ENCODE peak calls at places on chromosomes 1 and 21, in four cellular contexts. B is fibroblast of lung, U is heart left ventricle, C is heart right ventricle. T is an unnamed sample. For H3K27me3, the result is how much of the 10 kb centered on the place peaks cover.

GRCh38 chr1:63593887-63594617 is 841 bp downstream of the PGM1 start:
- DNase-seq in U (peak), B (peak), C (peak), T (peak)

GRCh38 chr1:167629681-167630567 is at the start of gene RCSD1:
- DNase-seq in U (peak), B (peak), C (peak), T (peak)

GRCh38 chr1:234039603-234040002 is 135.1 kb downstream of the SLC35F3 start:
- DNase-seq in U (no peak), C (no peak), B (no peak), T (no peak)

GRCh38 chr1:11294951-11295350 is 22.0 kb downstream of the UBIAD1 start:
- DNase-seq in U (no peak), B (no peak), C (no peak), T (no peak)

GRCh38 chr1:201530741-201531521 is 8.0 kb upstream of the NAV1 start:
- DNase-seq in C (peak), B (peak), U (peak), T (no peak)

GRCh38 chr1:51863384-51863783 is 15.1 kb downstream of the NRDC start:
- DNase-seq in B (no peak), C (no peak), U (no peak), T (no peak)

GRCh38 chr1:119040906-119041305 is 52.8 kb upstream of the TBX15 start:
- DNase-seq in C (no peak), U (no peak), B (peak), T (no peak)

GRCh38 chr1:22121421-22121911 is 21.4 kb downstream of the WNT4 start:
- DNase-seq in U (no peak), B (no peak), C (no peak), T (no peak)

GRCh38 chr1:17141441-17142197 is 22.4 kb upstream of the PADI2 start:
- DNase-seq in B (no peak), U (no peak), C (no peak), T (no peak)

GRCh38 chr1:208047975-208048374 is 137.1 kb upstream of the CD34 start:
- DNase-seq in B (peak), U (peak), C (no peak), T (no peak)

GRCh38 chr1:60622486-60622885 is 459.9 kb upstream of the NFIA start:
- DNase-seq in U (no peak), C (no peak), B (no peak), T (no peak)

DNA sequence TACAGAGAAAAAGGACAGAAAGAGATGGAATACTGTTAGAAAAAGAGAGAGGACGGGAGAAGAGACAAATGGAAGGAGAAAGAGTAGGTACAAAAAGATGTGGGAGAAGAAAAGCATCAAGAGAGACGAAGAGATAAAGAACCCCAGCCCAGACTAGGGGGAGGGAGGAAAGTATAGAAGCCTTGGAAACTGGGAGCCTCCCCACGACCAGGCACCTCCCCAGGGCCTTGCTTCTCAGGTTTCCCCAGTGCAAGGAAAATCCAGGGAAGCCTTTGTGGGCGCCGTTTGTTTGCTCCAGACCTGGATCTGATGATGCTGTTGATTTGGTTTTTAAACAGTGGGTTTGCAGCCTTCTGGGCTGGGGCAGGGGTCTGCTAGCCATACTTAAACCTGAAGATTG is 15.2 kb upstream of the ALX3 start:
- DNase-seq in U (no peak), B (no peak), C (no peak), T (no peak)
- H3K27me3 ChIP-seq in U (under half), B (under half), C (under half), T (under half)

GRCh38 chr1:84434081-84434755 is 35.9 kb downstream of the DNASE2B start:
- DNase-seq in C (no peak), U (no peak), B (no peak), T (no peak)
- TF ChIP-seq CTCF in C (no peak), U (no peak), B (no peak), T (peak)

DNA sequence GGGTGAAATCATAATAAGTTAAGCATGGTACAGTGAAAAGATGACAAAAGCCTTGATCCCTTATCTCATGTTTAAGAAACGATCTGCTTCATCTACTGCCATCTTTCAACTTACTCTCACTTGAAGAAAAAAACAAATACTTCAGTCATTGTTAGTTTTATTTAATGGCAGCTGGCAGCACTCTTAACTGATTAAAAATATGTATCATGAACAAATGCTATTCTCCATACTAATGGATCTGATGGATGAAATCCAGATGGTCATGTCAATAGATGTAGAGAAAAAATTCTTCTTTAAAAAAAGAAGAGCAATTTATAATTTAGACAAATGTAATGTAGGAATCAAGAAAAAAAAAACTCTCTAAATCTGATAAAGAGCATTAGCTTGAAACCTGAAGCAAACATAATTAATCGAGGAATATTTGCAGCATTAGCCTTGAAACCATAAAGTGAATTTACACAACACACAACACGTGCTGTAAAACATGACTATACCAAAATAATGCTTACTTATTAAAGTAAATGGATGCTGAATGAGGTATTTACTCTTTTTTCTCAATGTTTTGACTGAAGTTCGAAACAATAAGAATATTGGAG is 579.0 kb upstream of the ADAMTS5 start:
- DNase-seq in U (no peak), B (no peak), C (no peak), T (no peak)
- H3K27ac ChIP-seq in U (no peak), B (no peak), C (no peak), T (no peak)

GRCh38 chr1:209430821-209431259 is 152.7 kb upstream of the CAMK1G start:
- DNase-seq in U (no peak), C (no peak), B (no peak), T (no peak)

GRCh38 chr1:209428241-209428921 is 155.1 kb upstream of the CAMK1G start:
- DNase-seq in B (no peak), C (no peak), U (no peak), T (no peak)

GRCh38 chr1:209431813-209432442 is 151.6 kb upstream of the CAMK1G start:
- DNase-seq in C (no peak), B (no peak), U (no peak), T (no peak)

GRCh38 chr1:209431402-209431801 is 152.1 kb upstream of the CAMK1G start:
- DNase-seq in U (no peak), C (no peak), B (no peak), T (no peak)

DNA sequence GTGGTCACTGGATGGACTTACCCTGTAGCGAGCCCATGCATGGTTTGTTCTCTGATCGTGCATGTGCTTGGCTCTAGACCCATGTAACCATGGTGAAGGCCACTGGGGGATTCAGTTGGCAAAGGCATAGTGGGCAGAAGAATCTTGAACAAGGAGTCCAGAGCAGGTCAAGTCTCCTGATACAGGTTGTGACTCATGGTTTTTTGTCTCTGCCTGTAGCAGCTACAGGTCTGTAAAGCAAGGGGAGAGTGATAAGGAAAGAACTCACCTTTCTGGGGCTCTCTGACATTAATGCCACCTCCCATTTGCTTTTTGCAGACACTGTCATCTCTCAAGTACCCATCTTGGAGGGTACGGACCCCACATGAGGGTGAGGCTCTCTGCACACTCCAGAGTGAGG is 153.4 kb upstream of the CAMK1G start:
- DNase-seq in B (no peak), U (no peak), C (no peak), T (no peak)
- H3K27me3 ChIP-seq in B (under half), U (under half), C (under half), T (under half)

DNA sequence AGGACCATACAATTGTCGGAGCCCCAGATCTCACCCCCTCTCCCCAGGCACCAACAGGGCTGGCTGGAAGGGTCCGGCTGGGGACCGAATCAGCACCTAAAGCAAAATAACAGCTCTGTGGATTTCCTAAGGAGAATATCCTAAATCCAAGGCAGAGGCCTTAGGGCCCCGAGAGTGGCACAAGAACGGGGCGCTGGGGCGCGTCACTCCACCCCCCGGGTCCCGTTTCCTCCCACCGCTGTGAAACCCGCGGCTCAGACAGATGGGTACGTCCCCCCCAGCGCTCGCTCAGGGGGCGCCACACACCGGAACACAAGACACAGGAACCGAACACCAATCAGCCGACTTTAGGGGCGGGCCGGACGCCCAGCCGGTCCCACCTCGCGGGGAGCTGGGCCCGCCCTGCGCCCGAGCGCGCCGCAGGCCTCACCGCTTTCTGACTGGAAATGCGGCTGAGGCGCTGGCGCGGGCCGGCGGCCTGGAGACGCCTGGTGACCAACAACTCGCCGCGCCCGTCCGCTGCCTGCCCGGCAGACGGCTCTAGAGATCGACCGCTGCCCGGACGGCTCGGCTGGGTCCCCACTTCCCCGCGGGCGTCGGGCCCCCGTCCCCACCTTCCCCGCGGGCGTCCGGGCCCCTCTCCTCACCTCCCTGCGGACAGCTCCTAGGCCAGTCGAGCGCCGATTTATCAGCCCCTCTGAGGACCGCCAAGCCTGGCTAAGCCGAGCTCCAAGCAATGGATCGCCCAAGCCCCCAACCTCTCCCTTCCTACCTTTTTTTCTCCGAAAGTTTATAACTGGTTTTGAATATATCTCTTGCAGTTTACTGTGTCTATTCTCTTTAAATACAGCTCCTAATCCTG is at the start of gene HFM1:
- DNase-seq in U (peak), B (peak), C (peak), T (peak)
- TF ChIP-seq CTCF in U (no peak), B (no peak), C (no peak), T (no peak)

DNA sequence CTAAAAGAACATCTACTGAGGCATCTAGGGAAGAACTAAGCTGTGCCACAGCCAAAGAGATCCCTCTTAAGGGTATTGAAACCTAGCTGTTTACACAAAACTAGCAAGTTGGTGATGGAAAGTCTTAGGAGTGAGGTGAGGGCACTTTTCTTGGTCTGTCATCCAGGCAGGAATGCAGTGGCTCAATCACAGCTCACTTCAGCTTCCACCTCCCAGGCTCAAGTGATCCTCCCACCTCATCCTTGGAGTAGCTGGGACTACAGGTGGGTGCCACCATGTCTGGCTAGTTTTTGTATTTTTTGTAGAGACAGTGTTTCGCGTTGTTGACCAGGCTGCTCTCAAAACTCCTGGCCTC is 2.4 kb downstream of the PLEKHO1 start:
- DNase-seq in B (no peak), C (no peak), U (no peak), T (no peak)
- H3K27ac ChIP-seq in B (peak), C (peak), U (peak), T (peak)

GRCh38 chr1:31504001-31504400 is 72.3 kb upstream of the TINAGL1 start:
- DNase-seq in C (no peak), U (no peak), B (no peak), T (no peak)

GRCh38 chr1:31507221-31507620 is 69.1 kb upstream of the TINAGL1 start:
- DNase-seq in B (no peak), U (no peak), C (no peak), T (no peak)

GRCh38 chr1:31503581-31503980 is 72.7 kb upstream of the TINAGL1 start:
- DNase-seq in U (no peak), C (no peak), B (no peak), T (no peak)

GRCh38 chr1:31507676-31508530 is 68.4 kb upstream of the TINAGL1 start:
- DNase-seq in B (no peak), U (no peak), C (no peak), T (no peak)

DNA sequence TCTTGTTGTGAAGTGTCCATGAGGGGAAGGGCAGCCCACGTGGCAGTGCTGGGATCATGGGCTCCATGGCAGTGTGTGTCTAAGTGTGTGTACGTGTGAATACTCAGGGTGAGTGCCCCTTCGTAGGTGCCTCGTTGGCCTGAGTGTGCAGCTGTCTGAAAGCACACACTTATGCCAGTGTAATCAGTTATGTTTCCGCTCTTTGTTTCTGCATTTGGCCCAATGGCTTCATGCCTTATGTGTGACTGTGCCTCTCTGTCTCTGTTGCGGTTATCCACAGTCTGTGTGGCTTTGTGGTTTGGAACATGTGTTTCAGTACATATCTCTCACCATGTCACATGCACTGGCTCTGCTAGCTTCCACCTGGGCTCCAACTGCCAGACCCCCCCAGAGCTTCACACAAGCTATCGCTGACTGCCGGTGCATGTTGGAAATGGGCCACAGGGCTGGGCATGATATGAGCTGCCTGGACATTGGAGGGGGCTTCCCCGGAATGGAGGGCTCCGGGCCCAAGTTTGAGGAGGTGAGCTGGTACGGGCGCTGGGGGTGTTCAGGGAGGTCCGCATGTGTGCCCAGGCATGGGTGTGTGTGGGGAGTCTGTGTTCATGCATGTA is 70.3 kb upstream of the TINAGL1 start:
- DNase-seq in U (no peak), C (no peak), B (peak), T (no peak)
- H3K27me3 ChIP-seq in U (under half), C (under half), B (under half), T (under half)

GRCh38 chr1:19643602-19644419 is at the start of gene NBL1:
- DNase-seq in B (peak), C (peak), U (peak), T (peak)
- TF ChIP-seq CTCF in B (no peak), C (no peak), U (no peak), T (no peak)

GRCh38 chr1:24930703-24931480 is 816 bp upstream of the RUNX3 start:
- DNase-seq in U (no peak), C (no peak), B (peak), T (no peak)

GRCh38 chr1:24929091-24929875 is 793 bp downstream of the RUNX3 start:
- DNase-seq in B (no peak), C (no peak), U (no peak), T (peak)

GRCh38 chr1:24928631-24929090 is 1.4 kb downstream of the RUNX3 start:
- DNase-seq in B (no peak), U (no peak), C (no peak), T (peak)

GRCh38 chr1:24931481-24932221 is 1.6 kb upstream of the RUNX3 start:
- DNase-seq in B (no peak), U (no peak), C (no peak), T (no peak)

DNA sequence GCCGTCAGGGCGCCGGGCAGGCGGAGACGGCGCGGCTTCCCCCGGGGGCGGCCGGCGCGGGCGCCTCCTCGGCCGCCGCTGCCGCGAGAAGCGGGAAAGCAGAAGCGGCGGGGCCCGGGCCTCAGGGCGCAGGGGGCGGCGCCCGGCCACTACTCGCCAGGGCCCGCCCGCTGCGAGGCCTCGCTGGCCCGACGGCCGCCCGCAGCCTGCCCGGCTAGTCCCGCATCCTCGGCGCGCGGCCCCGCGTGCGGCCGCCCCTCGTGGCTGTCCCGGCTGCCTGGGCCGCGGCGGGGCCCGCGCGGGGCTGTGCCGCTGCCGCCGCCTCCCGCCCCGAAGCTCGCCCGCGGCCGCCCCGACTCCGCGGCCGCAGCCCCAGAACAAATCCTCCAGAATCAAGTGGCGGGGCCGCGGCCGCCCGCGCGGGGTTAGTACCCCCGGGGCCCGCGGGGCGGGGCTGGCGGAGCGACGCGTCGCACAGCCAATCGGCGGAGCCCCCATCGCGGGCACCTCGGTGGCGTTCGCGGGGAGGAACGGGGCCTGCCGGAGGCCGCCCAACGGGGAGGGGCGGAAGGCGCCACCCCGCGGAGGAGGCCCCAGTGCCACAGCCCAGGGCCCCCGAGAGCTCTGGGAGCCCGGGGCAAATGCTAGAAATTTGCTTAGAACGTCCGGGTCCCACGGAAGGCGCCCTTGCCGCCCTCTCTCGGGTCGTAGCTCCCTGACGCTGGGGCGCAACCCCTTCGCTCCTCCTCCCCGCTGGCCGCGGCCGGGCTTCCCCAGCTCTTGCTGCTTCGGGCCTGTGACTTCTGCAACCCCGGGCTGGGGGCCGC is at the start of gene RUNX3:
- DNase-seq in C (no peak), U (peak), B (no peak), T (peak)
- H3K27ac ChIP-seq in C (no peak), U (no peak), B (no peak), T (peak)